ENCODE peak calls at places on chromosomes 1 and 21, in six cellular contexts. One of them, this sample, is unnamed. For H3K4me1, the result is how much of the 10 kb centered on the place peaks cover.

GRCh38 chr1:63651110-63651776 is 58.0 kb downstream of the PGM1 start:
- DNase-seq in endothelial cell of umbilical vein: peak
- DNase-seq in K562: no peak
- DNase-seq in ascending aorta: no peak
- DNase-seq in cardiac muscle cell: peak
- DNase-seq in body of pancreas: no peak
- DNase-seq in this sample: no peak

GRCh38 chr1:39129514-39129913 is 75.0 kb upstream of the MACF1 start:
- DNase-seq in body of pancreas: no peak
- DNase-seq in endothelial cell of umbilical vein: peak
- DNase-seq in K562: peak
- DNase-seq in ascending aorta: no peak
- DNase-seq in cardiac muscle cell: peak
- DNase-seq in this sample: peak

GRCh38 chr1:198253668-198254067 is 96.9 kb downstream of the NEK7 start:
- DNase-seq in endothelial cell of umbilical vein: peak
- DNase-seq in cardiac muscle cell: peak
- DNase-seq in body of pancreas: no peak
- DNase-seq in ascending aorta: no peak
- DNase-seq in K562: peak
- DNase-seq in this sample: no peak

GRCh38 chr1:25544819-25545218 is 1.4 kb downstream of the LDLRAP1 start:
- DNase-seq in K562: no peak
- DNase-seq in ascending aorta: no peak
- DNase-seq in cardiac muscle cell: no peak
- DNase-seq in endothelial cell of umbilical vein: no peak
- DNase-seq in body of pancreas: peak
- DNase-seq in this sample: peak

GRCh38 chr1:156481527-156481926 is 19.0 kb downstream of the MEF2D start:
- DNase-seq in cardiac muscle cell: no peak
- DNase-seq in body of pancreas: no peak
- DNase-seq in K562: no peak
- DNase-seq in endothelial cell of umbilical vein: no peak
- DNase-seq in ascending aorta: no peak
- DNase-seq in this sample: no peak

GRCh38 chr1:66553846-66554245 is 19.9 kb downstream of the SGIP1 start:
- DNase-seq in body of pancreas: no peak
- DNase-seq in K562: no peak
- DNase-seq in endothelial cell of umbilical vein: no peak
- DNase-seq in ascending aorta: no peak
- DNase-seq in cardiac muscle cell: no peak
- DNase-seq in this sample: no peak

GRCh38 chr21:31450971-31451370 is 106.9 kb upstream of the TIAM1 start:
- DNase-seq in endothelial cell of umbilical vein: no peak
- DNase-seq in K562: no peak
- DNase-seq in ascending aorta: no peak
- DNase-seq in body of pancreas: no peak
- DNase-seq in cardiac muscle cell: no peak
- DNase-seq in this sample: no peak

GRCh38 chr1:80358141-80358540 is 1351.6 kb upstream of the ADGRL4 start:
- DNase-seq in endothelial cell of umbilical vein: no peak
- DNase-seq in ascending aorta: no peak
- DNase-seq in body of pancreas: no peak
- DNase-seq in K562: no peak
- DNase-seq in cardiac muscle cell: no peak
- DNase-seq in this sample: no peak

GRCh38 chr21:45330075-45330781 is 42.5 kb upstream of the POFUT2 start:
- DNase-seq in K562: no peak
- DNase-seq in ascending aorta: no peak
- DNase-seq in body of pancreas: peak
- DNase-seq in cardiac muscle cell: peak
- DNase-seq in endothelial cell of umbilical vein: no peak
- DNase-seq in this sample: no peak

GRCh38 chr1:207217778-207218511 is 103.5 kb upstream of the CD55 start:
- DNase-seq in endothelial cell of umbilical vein: no peak
- DNase-seq in K562: no peak
- DNase-seq in cardiac muscle cell: no peak
- DNase-seq in ascending aorta: no peak
- DNase-seq in body of pancreas: no peak
- DNase-seq in this sample: no peak

GRCh38 chr1:201606581-201606980 is 67.7 kb downstream of the NAV1 start:
- DNase-seq in cardiac muscle cell: no peak
- DNase-seq in body of pancreas: no peak
- DNase-seq in K562: no peak
- DNase-seq in endothelial cell of umbilical vein: no peak
- DNase-seq in ascending aorta: no peak
- DNase-seq in this sample: no peak

GRCh38 chr1:161080391-161081150 is 8.8 kb downstream of the NECTIN4 start:
- DNase-seq in endothelial cell of umbilical vein: no peak
- DNase-seq in body of pancreas: no peak
- DNase-seq in ascending aorta: no peak
- DNase-seq in K562: no peak
- DNase-seq in cardiac muscle cell: peak
- DNase-seq in this sample: no peak

GRCh38 chr1:214864896-214865688 is 217.4 kb upstream of the KCNK2 start:
- DNase-seq in ascending aorta: no peak
- DNase-seq in cardiac muscle cell: peak
- DNase-seq in K562: no peak
- DNase-seq in body of pancreas: no peak
- DNase-seq in endothelial cell of umbilical vein: no peak
- DNase-seq in this sample: no peak

GRCh38 chr21:26846036-26846931 is 1.1 kb upstream of the ADAMTS1 start:
- DNase-seq in body of pancreas: peak
- DNase-seq in cardiac muscle cell: peak
- DNase-seq in K562: no peak
- DNase-seq in endothelial cell of umbilical vein: peak
- DNase-seq in ascending aorta: no peak
- DNase-seq in this sample: peak

GRCh38 chr1:966135-966602 is at the start of gene PLEKHN1:
- DNase-seq in cardiac muscle cell: peak
- DNase-seq in ascending aorta: no peak
- DNase-seq in K562: peak
- DNase-seq in endothelial cell of umbilical vein: peak
- DNase-seq in body of pancreas: peak
- DNase-seq in this sample: peak

GRCh38 chr1:240242601-240243144 is 151.0 kb downstream of the FMN2 start:
- DNase-seq in endothelial cell of umbilical vein: no peak
- DNase-seq in body of pancreas: no peak
- DNase-seq in cardiac muscle cell: peak
- DNase-seq in ascending aorta: no peak
- DNase-seq in K562: no peak
- DNase-seq in this sample: no peak

GRCh38 chr1:17588048-17588781 is 48.7 kb downstream of the ARHGEF10L start:
- DNase-seq in K562: no peak
- DNase-seq in cardiac muscle cell: peak
- DNase-seq in body of pancreas: peak
- DNase-seq in ascending aorta: peak
- DNase-seq in endothelial cell of umbilical vein: no peak
- DNase-seq in this sample: peak

GRCh38 chr1:159925713-159926066 is 383 bp upstream of the TAGLN2 start:
- DNase-seq in body of pancreas: peak
- DNase-seq in endothelial cell of umbilical vein: no peak
- DNase-seq in K562: peak
- DNase-seq in cardiac muscle cell: no peak
- DNase-seq in ascending aorta: peak
- DNase-seq in this sample: peak

GRCh38 chr1:150012611-150013010 is 2.1 kb upstream of the OTUD7B start:
- DNase-seq in body of pancreas: no peak
- DNase-seq in K562: no peak
- DNase-seq in ascending aorta: no peak
- DNase-seq in cardiac muscle cell: no peak
- DNase-seq in endothelial cell of umbilical vein: no peak
- DNase-seq in this sample: no peak

GRCh38 chr1:121522061-121522759 is 337.4 kb downstream of the SRGAP2C start:
- DNase-seq in body of pancreas: peak
- DNase-seq in K562: no peak
- DNase-seq in cardiac muscle cell: no peak
- DNase-seq in endothelial cell of umbilical vein: no peak
- DNase-seq in ascending aorta: no peak
- DNase-seq in this sample: no peak

GRCh38 chr21:43778469-43779335 is 2.6 kb upstream of the CSTB start:
- DNase-seq in endothelial cell of umbilical vein: no peak
- DNase-seq in cardiac muscle cell: no peak
- DNase-seq in K562: peak
- DNase-seq in ascending aorta: no peak
- DNase-seq in body of pancreas: no peak
- DNase-seq in this sample: no peak

GRCh38 chr1:230540416-230540815 is 101.9 kb upstream of the COG2 start:
- DNase-seq in ascending aorta: no peak
- DNase-seq in K562: no peak
- DNase-seq in cardiac muscle cell: peak
- DNase-seq in endothelial cell of umbilical vein: no peak
- DNase-seq in body of pancreas: no peak
- DNase-seq in this sample: no peak

GRCh38 chr1:6280761-6281451 is 20.0 kb upstream of the GPR153 start:
- DNase-seq in endothelial cell of umbilical vein: no peak
- DNase-seq in body of pancreas: no peak
- DNase-seq in ascending aorta: no peak
- DNase-seq in cardiac muscle cell: peak
- DNase-seq in K562: peak
- DNase-seq in this sample: no peak

GRCh38 chr21:33932731-33933130 is 17.1 kb upstream of the ATP5PO start:
- DNase-seq in K562: no peak
- DNase-seq in cardiac muscle cell: no peak
- DNase-seq in body of pancreas: no peak
- DNase-seq in ascending aorta: no peak
- DNase-seq in endothelial cell of umbilical vein: no peak
- DNase-seq in this sample: no peak
- H3K4me3 ChIP-seq in K562: peak
- H3K4me3 ChIP-seq in cardiac muscle cell: peak
- H3K4me3 ChIP-seq in body of pancreas: no peak
- H3K4me3 ChIP-seq in ascending aorta: no peak
- H3K4me3 ChIP-seq in endothelial cell of umbilical vein: no peak
- H3K4me3 ChIP-seq in this sample: no peak

DNA sequence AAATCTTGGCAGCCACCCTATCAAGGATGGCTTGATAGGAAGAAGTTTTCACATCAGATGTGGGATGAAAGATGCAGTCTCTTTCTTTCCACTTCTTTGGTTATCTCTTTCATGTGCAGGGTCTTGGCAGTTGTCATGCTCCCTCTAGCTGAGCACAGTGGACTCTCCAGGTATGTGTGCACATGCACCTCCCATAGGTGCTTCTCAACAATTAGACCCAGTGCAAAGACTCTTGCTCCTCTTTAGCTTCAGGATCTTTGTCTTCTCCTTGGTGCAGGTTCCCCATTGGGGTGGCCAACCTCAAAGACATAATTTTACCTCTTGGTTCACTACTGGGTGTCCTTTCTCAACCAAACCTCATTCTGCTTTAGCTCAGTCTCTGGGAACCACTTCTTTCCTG is 80.7 kb downstream of the TBX15 start:
- DNase-seq in body of pancreas: no peak
- DNase-seq in ascending aorta: no peak
- DNase-seq in K562: no peak
- DNase-seq in endothelial cell of umbilical vein: no peak
- DNase-seq in cardiac muscle cell: no peak
- DNase-seq in this sample: no peak
- TF ChIP-seq CTCF in body of pancreas: no peak
- TF ChIP-seq CTCF in ascending aorta: no peak
- TF ChIP-seq CTCF in K562: no peak
- TF ChIP-seq CTCF in endothelial cell of umbilical vein: no peak
- TF ChIP-seq CTCF in cardiac muscle cell: no peak
- TF ChIP-seq CTCF in this sample: no peak

GRCh38 chr1:165354739-165355138 is 1.8 kb downstream of the LMX1A start:
- DNase-seq in K562: no peak
- DNase-seq in cardiac muscle cell: no peak
- DNase-seq in body of pancreas: no peak
- DNase-seq in ascending aorta: no peak
- DNase-seq in endothelial cell of umbilical vein: no peak
- DNase-seq in this sample: no peak

GRCh38 chr1:165350861-165351260 is 5.7 kb downstream of the LMX1A start:
- DNase-seq in K562: no peak
- DNase-seq in body of pancreas: no peak
- DNase-seq in ascending aorta: no peak
- DNase-seq in cardiac muscle cell: no peak
- DNase-seq in endothelial cell of umbilical vein: no peak
- DNase-seq in this sample: no peak

GRCh38 chr1:165353731-165354671 is 2.5 kb downstream of the LMX1A start:
- DNase-seq in K562: no peak
- DNase-seq in ascending aorta: no peak
- DNase-seq in body of pancreas: no peak
- DNase-seq in cardiac muscle cell: no peak
- DNase-seq in endothelial cell of umbilical vein: no peak
- DNase-seq in this sample: no peak

GRCh38 chr1:165352442-165353293 is 3.8 kb downstream of the LMX1A start:
- DNase-seq in K562: no peak
- DNase-seq in cardiac muscle cell: no peak
- DNase-seq in body of pancreas: no peak
- DNase-seq in ascending aorta: no peak
- DNase-seq in endothelial cell of umbilical vein: no peak
- DNase-seq in this sample: no peak

GRCh38 chr1:165352109-165352441 is 4.4 kb downstream of the LMX1A start:
- DNase-seq in body of pancreas: no peak
- DNase-seq in ascending aorta: no peak
- DNase-seq in cardiac muscle cell: no peak
- DNase-seq in K562: no peak
- DNase-seq in endothelial cell of umbilical vein: no peak
- DNase-seq in this sample: no peak
- H3K4me1 ChIP-seq in body of pancreas: under half
- H3K4me1 ChIP-seq in ascending aorta: under half
- H3K4me1 ChIP-seq in cardiac muscle cell: under half
- H3K4me1 ChIP-seq in K562: under half
- H3K4me1 ChIP-seq in endothelial cell of umbilical vein: under half
- H3K4me1 ChIP-seq in this sample: under half

GRCh38 chr1:116497660-116498059 is 73.2 kb downstream of the CD58 start:
- DNase-seq in K562: peak
- DNase-seq in body of pancreas: no peak
- DNase-seq in cardiac muscle cell: peak
- DNase-seq in endothelial cell of umbilical vein: no peak
- DNase-seq in ascending aorta: no peak
- DNase-seq in this sample: no peak

GRCh38 chr1:116496898-116497297 is 73.9 kb downstream of the CD58 start:
- DNase-seq in K562: no peak
- DNase-seq in body of pancreas: no peak
- DNase-seq in endothelial cell of umbilical vein: no peak
- DNase-seq in cardiac muscle cell: no peak
- DNase-seq in ascending aorta: no peak
- DNase-seq in this sample: no peak

GRCh38 chr1:116494745-116495144 is 76.1 kb downstream of the CD58 start:
- DNase-seq in body of pancreas: peak
- DNase-seq in endothelial cell of umbilical vein: no peak
- DNase-seq in cardiac muscle cell: no peak
- DNase-seq in K562: no peak
- DNase-seq in ascending aorta: no peak
- DNase-seq in this sample: no peak

GRCh38 chr1:116495534-116495933 is 75.3 kb downstream of the CD58 start:
- DNase-seq in cardiac muscle cell: peak
- DNase-seq in body of pancreas: peak
- DNase-seq in endothelial cell of umbilical vein: no peak
- DNase-seq in ascending aorta: no peak
- DNase-seq in K562: no peak
- DNase-seq in this sample: no peak

DNA sequence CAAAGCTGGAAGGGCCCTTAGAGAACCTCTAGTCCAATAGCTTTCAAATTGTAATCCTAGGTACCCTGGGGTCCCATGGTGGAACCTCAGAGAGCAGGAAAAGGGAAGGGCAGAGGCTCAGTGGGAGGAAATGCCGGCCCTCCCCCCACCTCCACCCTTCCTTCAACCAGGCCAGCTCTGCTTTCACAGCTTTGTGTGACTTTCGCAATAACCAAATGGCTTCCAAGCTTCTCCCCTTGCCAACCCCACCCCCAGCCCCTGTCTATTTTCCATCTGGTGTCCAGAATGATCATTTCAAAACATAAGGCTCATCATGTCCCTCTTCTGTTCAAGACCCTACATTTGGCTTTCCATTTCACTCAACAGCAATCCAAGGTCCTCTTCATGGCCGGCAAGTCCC is 74.4 kb downstream of the CD58 start:
- DNase-seq in K562: no peak
- DNase-seq in cardiac muscle cell: peak
- DNase-seq in body of pancreas: peak
- DNase-seq in endothelial cell of umbilical vein: no peak
- DNase-seq in ascending aorta: no peak
- DNase-seq in this sample: no peak
- H3K4me3 ChIP-seq in K562: no peak
- H3K4me3 ChIP-seq in cardiac muscle cell: no peak
- H3K4me3 ChIP-seq in body of pancreas: no peak
- H3K4me3 ChIP-seq in endothelial cell of umbilical vein: no peak
- H3K4me3 ChIP-seq in ascending aorta: no peak
- H3K4me3 ChIP-seq in this sample: no peak